ENCODE peak calls at places on chromosomes 16 and 17, in six cellular contexts. N, R, L, O, E and U are unnamed samples.

GRCh38 chr17:77190561-77190960 is 49.8 kb downstream of the SEC14L1 start:
- DNase-seq in R (no peak), E (no peak), N (no peak), L (no peak), O (no peak), U (no peak)

GRCh38 chr17:70270554-70270953 is 101.2 kb downstream of the KCNJ2 start:
- DNase-seq in O (no peak), L (no peak), R (no peak), E (no peak), N (no peak), U (no peak)

GRCh38 chr16:50336884-50337283 is 31.9 kb downstream of the BRD7 start:
- DNase-seq in N (no peak), E (no peak), L (no peak), R (no peak), O (no peak), U (no peak)

GRCh38 chr17:19510903-19511302 is 22.8 kb upstream of the SLC47A1 start:
- DNase-seq in E (no peak), N (no peak), R (no peak), O (no peak), L (no peak), U (no peak)

GRCh38 chr16:11907160-11907970 is 8.4 kb downstream of the GSPT1 start:
- DNase-seq in L (no peak), N (no peak), R (no peak), O (no peak), E (no peak), U (no peak)

GRCh38 chr17:61307905-61308886 is 91.4 kb upstream of the TBX2 start:
- DNase-seq in N (no peak), E (no peak), L (no peak), R (no peak), O (peak; percentile 98), U (no peak)

GRCh38 chr16:67917852-67918236 is 13.8 kb downstream of the CTRL start:
- DNase-seq in N (no peak), L (no peak), R (peak; percentile 48), E (no peak), O (peak; percentile 74), U (no peak)

GRCh38 chr17:79661292-79662041 is 50.6 kb upstream of the RBFOX3 start:
- DNase-seq in R (no peak), L (no peak), O (no peak), N (no peak), E (no peak), U (no peak)

GRCh38 chr17:28937044-28937729 is 14.1 kb downstream of the PHF12 start:
- DNase-seq in E (no peak), O (peak; percentile 44), N (no peak), L (no peak), R (no peak), U (no peak)

GRCh38 chr16:57791903-57792461 is 10.3 kb downstream of the KIFC3 start:
- DNase-seq in O (no peak), E (no peak), L (no peak), N (no peak), R (no peak), U (no peak)

GRCh38 chr16:1481906-1482835 is 6.6 kb downstream of the PTX4 start:
- DNase-seq in R (no peak), O (no peak), L (no peak), N (no peak), E (no peak), U (no peak)

GRCh38 chr16:88353232-88353631 is 29.5 kb upstream of the ZNF469 start:
- DNase-seq in N (no peak), L (peak; percentile 8), E (no peak), R (peak; percentile 36), O (no peak), U (no peak)

GRCh38 chr16:85436636-85437160 is 176.4 kb upstream of the GSE1 start:
- DNase-seq in N (no peak), E (no peak), O (no peak), L (peak; percentile 78), R (no peak), U (no peak)

GRCh38 chr17:79648181-79648831 is 37.5 kb upstream of the RBFOX3 start:
- DNase-seq in N (peak; percentile 74), E (no peak), L (no peak), O (no peak), R (no peak), U (peak; percentile 37)

GRCh38 chr16:46721885-46722284 is 26.3 kb downstream of the MYLK3 start:
- DNase-seq in R (no peak), O (no peak), E (no peak), L (no peak), N (no peak), U (no peak)

GRCh38 chr16:46717692-46718091 is 28.2 kb downstream of the ORC6 start:
- DNase-seq in E (no peak), O (no peak), L (no peak), R (no peak), N (no peak), U (no peak)

GRCh38 chr16:46715769-46716305 is 26.4 kb downstream of the ORC6 start:
- DNase-seq in N (no peak), R (no peak), L (no peak), O (no peak), E (no peak), U (no peak)

GRCh38 chr16:46720619-46721018 is 27.5 kb downstream of the MYLK3 start:
- DNase-seq in E (no peak), N (no peak), R (no peak), O (no peak), L (no peak), U (no peak)

DNA sequence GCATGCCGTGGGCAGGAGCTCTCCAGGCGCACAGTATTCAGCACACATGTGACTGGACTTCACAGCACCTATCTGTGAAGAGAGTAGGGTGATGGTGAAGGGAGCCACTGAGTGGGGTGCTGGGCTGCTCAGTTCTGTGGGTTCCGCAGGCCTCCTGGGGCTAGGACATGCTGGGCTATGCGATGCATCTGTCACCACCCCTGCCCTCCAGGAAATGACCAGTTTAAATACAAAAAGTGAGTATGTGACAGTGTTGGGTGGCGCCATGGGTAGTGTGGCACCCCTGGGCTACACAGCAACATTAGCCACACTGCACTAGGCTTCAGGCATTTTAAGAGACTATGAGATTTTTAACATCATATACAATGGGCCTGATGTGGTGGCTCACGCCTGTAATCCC is 28.6 kb downstream of the MYLK3 start:
- DNase-seq in N (no peak), O (no peak), R (no peak), E (no peak), L (no peak), U (no peak)
- H3K4me3 ChIP-seq in N (no peak overlapping the region), O (no peak overlapping the region), R (no peak overlapping the region), E (no peak overlapping the region), L (no peak overlapping the region), U (no peak overlapping the region)

DNA sequence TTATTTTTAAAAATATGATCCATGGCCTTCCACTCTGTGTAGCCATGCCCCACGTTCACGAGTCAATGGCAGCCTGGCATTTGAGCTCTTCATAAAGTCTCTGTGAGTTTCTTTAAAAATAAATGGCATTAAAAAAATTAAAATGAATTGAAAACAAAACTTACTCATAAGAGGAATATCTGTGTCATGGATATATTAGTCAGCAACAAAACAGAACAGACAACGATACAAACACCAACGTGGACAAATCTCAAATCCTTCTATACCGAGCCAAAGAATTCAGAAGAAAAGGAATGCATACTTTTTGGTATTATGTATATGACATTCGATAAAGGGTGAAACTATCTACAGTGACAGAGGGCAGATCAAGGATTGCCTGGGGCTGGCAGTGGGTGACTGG is 8.2 kb upstream of the CMIP start:
- DNase-seq in R (no peak), E (no peak), O (no peak), L (no peak), N (no peak), U (no peak)
- H3K4me1 ChIP-seq in R (peaks cover 8% of the 10 kb centered on the region), E (peaks cover 6% of the 10 kb centered on the region), O (peaks cover 24% of the 10 kb centered on the region), L (no peaks in the 10 kb centered on the region), N (peaks cover 10% of the 10 kb centered on the region), U (no peaks in the 10 kb centered on the region)

DNA sequence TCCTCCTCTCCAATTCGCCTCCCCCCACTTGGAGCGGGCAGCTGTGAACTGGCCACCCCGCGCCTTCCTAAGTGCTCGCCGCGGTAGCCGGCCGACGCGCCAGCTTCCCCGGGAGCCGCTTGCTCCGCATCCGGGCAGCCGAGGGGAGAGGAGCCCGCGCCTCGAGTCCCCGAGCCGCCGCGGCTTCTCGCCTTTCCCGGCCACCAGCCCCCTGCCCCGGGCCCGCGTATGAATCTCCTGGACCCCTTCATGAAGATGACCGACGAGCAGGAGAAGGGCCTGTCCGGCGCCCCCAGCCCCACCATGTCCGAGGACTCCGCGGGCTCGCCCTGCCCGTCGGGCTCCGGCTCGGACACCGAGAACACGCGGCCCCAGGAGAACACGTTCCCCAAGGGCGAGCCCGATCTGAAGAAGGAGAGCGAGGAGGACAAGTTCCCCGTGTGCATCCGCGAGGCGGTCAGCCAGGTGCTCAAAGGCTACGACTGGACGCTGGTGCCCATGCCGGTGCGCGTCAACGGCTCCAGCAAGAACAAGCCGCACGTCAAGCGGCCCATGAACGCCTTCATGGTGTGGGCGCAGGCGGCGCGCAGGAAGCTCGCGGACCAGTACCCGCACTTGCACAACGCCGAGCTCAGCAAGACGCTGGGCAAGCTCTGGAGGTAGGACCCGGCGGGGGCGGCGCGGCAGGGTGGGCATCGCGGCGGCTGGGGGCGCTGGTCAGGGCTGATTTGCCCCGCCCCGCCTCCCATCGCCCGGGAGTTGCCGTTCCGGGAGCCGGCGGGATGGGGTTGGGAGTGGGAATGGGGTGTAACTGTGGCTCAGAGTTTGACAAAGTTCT is 563 bp downstream of the SOX9 start:
- DNase-seq in O (peak; percentile 76), N (no peak), R (peak; percentile 61), E (no peak), L (peak; percentile 58), U (no peak)
- H3K4me3 ChIP-seq in O (peak overlapping the region; percentile 92), N (peak overlapping the region; percentile 53), R (peak overlapping the region; percentile 59), E (peak overlapping the region; percentile 92), L (peak overlapping the region; percentile 75), U (peak overlapping the region; percentile 52)

GRCh38 chr16:4327386-4327781 is 11.5 kb downstream of the GLIS2 start:
- DNase-seq in E (no peak), R (no peak), L (peak; percentile 49), N (no peak), O (no peak), U (no peak)

GRCh38 chr16:4323071-4323844 is 7.4 kb downstream of the GLIS2 start:
- DNase-seq in E (no peak), L (peak; percentile 67), N (no peak), O (no peak), R (peak; percentile 71), U (no peak)

GRCh38 chr16:4324479-4324868 is 8.6 kb downstream of the GLIS2 start:
- DNase-seq in E (no peak), L (no peak), R (no peak), O (no peak), N (no peak), U (no peak)

GRCh38 chr16:4323845-4324478 is 8.1 kb downstream of the GLIS2 start:
- DNase-seq in R (peak; percentile 71), N (no peak), E (no peak), O (peak; percentile 68), L (peak; percentile 77), U (no peak)

GRCh38 chr16:4324871-4325740 is 9.2 kb downstream of the GLIS2 start:
- DNase-seq in O (no peak), N (no peak), L (no peak), E (no peak), R (no peak), U (no peak)
- H3K4me1 ChIP-seq in O (peaks cover 41% of the 10 kb centered on the region), N (peaks cover 90% of the 10 kb centered on the region), L (peaks cover 16% of the 10 kb centered on the region), E (peaks cover 14% of the 10 kb centered on the region), R (peaks cover 94% of the 10 kb centered on the region), U (peaks cover 67% of the 10 kb centered on the region)

GRCh38 chr16:65413861-65414260 is 292.0 kb upstream of the CDH11 start:
- DNase-seq in O (peak; percentile 45), R (no peak), N (no peak), E (no peak), L (no peak), U (no peak)
- H3K4me3 ChIP-seq in O (no peak overlapping the region), R (no peak overlapping the region), N (no peak overlapping the region), E (no peak overlapping the region), L (no peak overlapping the region), U (no peak overlapping the region)

GRCh38 chr17:8865385-8865784 is 2.1 kb downstream of the PIK3R6 start:
- DNase-seq in L (no peak), N (no peak), O (no peak), E (no peak), R (no peak), U (no peak)
- H3K4me1 ChIP-seq in L (no peaks in the 10 kb centered on the region), N (no peaks in the 10 kb centered on the region), O (no peaks in the 10 kb centered on the region), E (peaks cover 2% of the 10 kb centered on the region), R (peaks cover 5% of the 10 kb centered on the region), U (no peaks in the 10 kb centered on the region)